ENCODE peak calls at places on chromosomes 7 and 10, in eight cellular contexts. V, G, M, C, H, P, N and I are unnamed samples.
A peak's percentile ranks its signal among the peaks of the same experiment; 100 is the strongest.

GRCh38 chr10:74912674-74913073 is 86.3 kb downstream of the KAT6B start:
- DNase-seq in V (no peak), P (no peak), G (no peak), M (no peak), N (no peak), C (no peak), H (no peak), I (no peak)

GRCh38 chr7:34333925-34334324 is 324.1 kb upstream of the NPSR1 start:
- DNase-seq in H (no peak), P (no peak), C (no peak), M (no peak), G (no peak), N (no peak), V (no peak), I (no peak)

GRCh38 chr7:158814637-158815036 is 14.7 kb downstream of the ESYT2 start:
- DNase-seq in P (no peak), H (peak; percentile 62), M (no peak), N (no peak), V (no peak), C (no peak), G (no peak), I (no peak)

GRCh38 chr10:114545071-114545470 is 113.0 kb downstream of the ABLIM1 start:
- DNase-seq in M (peak; percentile 90), H (no peak), P (no peak), C (no peak), G (no peak), N (no peak), V (no peak), I (no peak)

GRCh38 chr7:19209297-19209696 is 64.1 kb upstream of the FERD3L start:
- DNase-seq in N (no peak), M (no peak), V (no peak), H (no peak), G (no peak), P (no peak), C (no peak), I (no peak)

GRCh38 chr7:36937754-36938551 is 213.7 kb upstream of the AOAH start:
- DNase-seq in P (no peak), G (no peak), C (no peak), V (no peak), N (no peak), M (no peak), H (no peak), I (no peak)

GRCh38 chr10:72081772-72082590 is 6.4 kb downstream of the SPOCK2 start:
- DNase-seq in N (no peak), G (peak; percentile 85), V (no peak), H (peak; percentile 47), C (no peak), M (no peak), P (no peak), I (peak; percentile 70)

GRCh38 chr7:97639036-97639435 is 92.8 kb upstream of the TAC1 start:
- DNase-seq in C (no peak), N (no peak), G (peak; percentile 33), M (no peak), P (no peak), H (no peak), V (no peak), I (no peak)

GRCh38 chr10:99393036-99393435 is 37.4 kb downstream of the GOT1 start:
- DNase-seq in G (no peak), C (no peak), M (no peak), P (no peak), H (no peak), V (no peak), N (no peak), I (no peak)

GRCh38 chr7:85600425-85600824 is 413.6 kb upstream of the SEMA3D start:
- DNase-seq in M (no peak), V (no peak), N (no peak), G (no peak), P (no peak), H (no peak), C (no peak), I (no peak)

GRCh38 chr10:10699427-10699826 is 318.2 kb upstream of the CELF2 start:
- DNase-seq in C (no peak), M (no peak), V (no peak), N (no peak), G (no peak), H (no peak), P (no peak), I (no peak)

GRCh38 chr7:70563960-70564359 is 568.0 kb upstream of the GALNT17 start:
- DNase-seq in C (no peak), M (no peak), P (no peak), H (no peak), G (no peak), V (no peak), N (no peak), I (no peak)

GRCh38 chr10:71780722-71781121 is 7.4 kb upstream of the VSIR start:
- DNase-seq in P (no peak), G (no peak), V (no peak), H (no peak), M (no peak), C (no peak), N (no peak), I (no peak)

GRCh38 chr10:68559872-68560200 is 301 bp upstream of the TET1 start:
- DNase-seq in C (no peak), N (no peak), G (no peak), H (no peak), M (no peak), V (no peak), P (peak; percentile 54), I (no peak)

GRCh38 chr10:47030191-47030698 is 119.0 kb downstream of the PTPN20 start:
- DNase-seq in H (peak; percentile 29), M (no peak), P (no peak), V (no peak), G (no peak), C (peak; percentile 85), N (no peak), I (no peak)

GRCh38 chr10:113454341-113455061 is 98.4 kb upstream of the HABP2 start:
- DNase-seq in V (peak; percentile 64), N (peak; percentile 1), C (peak; percentile 83), M (no peak), P (peak; percentile 35), H (no peak), G (peak; percentile 41), I (no peak)

GRCh38 chr7:158572000-158572828 is 15.4 kb downstream of the PTPRN2 start:
- DNase-seq in G (peak; percentile 51), P (no peak), H (no peak), N (no peak), M (no peak), C (no peak), V (no peak), I (no peak)

GRCh38 chr7:123719481-123719806 is 29.4 kb downstream of the WASL start:
- DNase-seq in M (no peak), H (no peak), P (no peak), C (no peak), V (no peak), N (no peak), G (no peak), I (no peak)

GRCh38 chr10:88070080-88070880 is 206.9 kb downstream of the PTEN start:
- DNase-seq in P (peak; percentile 20), N (no peak), C (no peak), H (no peak), V (no peak), M (no peak), G (no peak), I (no peak)

GRCh38 chr7:116400526-116400925 is 99.0 kb upstream of the CAV2 start:
- DNase-seq in G (no peak), V (no peak), P (no peak), C (no peak), N (no peak), M (no peak), H (no peak), I (no peak)

GRCh38 chr10:23694921-23695824 is 256.3 kb downstream of the OTUD1 start:
- DNase-seq in C (peak; percentile 79), H (no peak), P (no peak), M (no peak), G (no peak), N (no peak), V (no peak), I (no peak)

GRCh38 chr7:82284936-82285519 is 158.5 kb downstream of the CACNA2D1 start:
- DNase-seq in P (peak; percentile 27), V (no peak), M (no peak), C (no peak), N (no peak), H (no peak), G (no peak), I (no peak)

GRCh38 chr7:149704507-149704906 is 68.9 kb downstream of the ZNF467 start:
- DNase-seq in C (no peak), M (no peak), G (no peak), N (no peak), P (no peak), H (no peak), V (no peak), I (no peak)

GRCh38 chr10:77801474-77802238 is 124.9 kb downstream of the DLG5 start:
- DNase-seq in V (no peak), H (no peak), G (peak; percentile 56), M (no peak), C (peak; percentile 41), P (peak; percentile 45), N (no peak), I (no peak)

GRCh38 chr10:69321865-69322264 is 43.6 kb downstream of the HK1 start:
- DNase-seq in V (no peak), H (no peak), N (no peak), C (no peak), M (no peak), G (no peak), P (no peak), I (no peak)

GRCh38 chr7:144824360-144824759 is 11.5 kb downstream of the TPK1 start:
- DNase-seq in N (no peak), P (peak; percentile 81), G (peak; percentile 60), H (no peak), C (no peak), M (peak; percentile 94), V (no peak), I (no peak)

GRCh38 chr7:48168159-48168558 is 3.1 kb upstream of the ABCA13 start:
- DNase-seq in C (no peak), G (peak; percentile 33), V (no peak), P (peak; percentile 62), N (no peak), M (no peak), H (no peak), I (no peak)

GRCh38 chr10:24851595-24851994 is 100.8 kb downstream of the PRTFDC1 start:
- DNase-seq in P (peak; percentile 87), C (no peak), G (peak; percentile 64), V (no peak), N (no peak), M (no peak), H (no peak), I (peak; percentile 43)

GRCh38 chr7:40315277-40315676 is 180.5 kb downstream of the SUGCT start:
- DNase-seq in M (no peak), G (no peak), P (peak; percentile 62), H (no peak), C (no peak), N (no peak), V (no peak), I (no peak)

GRCh38 chr7:93307131-93307660 is 75.0 kb downstream of the VPS50 start:
- DNase-seq in P (peak; percentile 56), N (no peak), C (no peak), G (peak; percentile 17), V (no peak), H (no peak), M (no peak), I (no peak)

GRCh38 chr7:155001756-155002410 is 1.0 kb downstream of the PAXIP1 start:
- DNase-seq in N (no peak), C (no peak), M (no peak), P (peak; percentile 10), H (no peak), G (peak; percentile 8), V (no peak), I (no peak)

GRCh38 chr10:103895458-103896186 is 22.4 kb downstream of the STN1 start:
- DNase-seq in G (peak; percentile 60), V (no peak), C (no peak), N (no peak), M (peak; percentile 75), P (peak; percentile 80), H (no peak), I (no peak)

GRCh38 chr7:150949564-150949963 is 28.6 kb downstream of the KCNH2 start:
- DNase-seq in N (no peak), V (no peak), G (no peak), P (peak; percentile 40), H (no peak), M (no peak), C (peak; percentile 16), I (no peak)

GRCh38 chr7:26233902-26234511 is 32.5 kb downstream of the CBX3 start:
- DNase-seq in V (no peak), P (no peak), G (no peak), N (no peak), C (no peak), M (no peak), H (no peak), I (no peak)